ENCODE peak calls at places on chromosomes 2 and 18, in six cellular contexts. One of them, this sample, is unnamed.
A peak's percentile ranks its signal among the peaks of the same experiment; 100 is the strongest.

GRCh38 chr2:233498126-233498525 is 68.5 kb downstream of the USP40 start:
- DNase-seq in stomach: no peak
- DNase-seq in Peyer's patch: no peak
- DNase-seq in ovary: no peak
- DNase-seq in A549: no peak
- DNase-seq in adrenal gland: no peak
- DNase-seq in this sample: no peak

GRCh38 chr2:58878778-58879177 is 637.7 kb upstream of the FANCL start:
- DNase-seq in stomach: no peak
- DNase-seq in Peyer's patch: no peak
- DNase-seq in ovary: no peak
- DNase-seq in A549: no peak
- DNase-seq in adrenal gland: no peak
- DNase-seq in this sample: no peak

GRCh38 chr18:44973282-44973681 is 292.6 kb downstream of the SETBP1 start:
- DNase-seq in stomach: no peak
- DNase-seq in Peyer's patch: no peak
- DNase-seq in ovary: no peak
- DNase-seq in A549: no peak
- DNase-seq in adrenal gland: no peak
- DNase-seq in this sample: no peak

GRCh38 chr2:165886487-165887146 is 67.0 kb downstream of the TTC21B start:
- DNase-seq in stomach: no peak
- DNase-seq in Peyer's patch: no peak
- DNase-seq in ovary: no peak
- DNase-seq in A549: no peak
- DNase-seq in adrenal gland: no peak
- DNase-seq in this sample: no peak

GRCh38 chr2:171412571-171412970 is 21.2 kb downstream of the METTL8 start:
- DNase-seq in stomach: no peak
- DNase-seq in Peyer's patch: no peak
- DNase-seq in ovary: no peak
- DNase-seq in A549: no peak
- DNase-seq in adrenal gland: no peak
- DNase-seq in this sample: no peak

GRCh38 chr2:154067124-154067523 is 195.4 kb downstream of the GALNT13 start:
- DNase-seq in stomach: no peak
- DNase-seq in Peyer's patch: no peak
- DNase-seq in ovary: no peak
- DNase-seq in A549: no peak
- DNase-seq in adrenal gland: no peak
- DNase-seq in this sample: no peak

GRCh38 chr2:73903313-73903712 is 10.5 kb downstream of the ACTG2 start:
- DNase-seq in stomach: no peak
- DNase-seq in Peyer's patch: no peak
- DNase-seq in ovary: no peak
- DNase-seq in A549: no peak
- DNase-seq in adrenal gland: no peak
- DNase-seq in this sample: no peak

GRCh38 chr18:79863161-79863945 is 65.6 kb downstream of the KCNG2 start:
- DNase-seq in stomach: peak; percentile 24
- DNase-seq in Peyer's patch: peak; percentile 34
- DNase-seq in ovary: peak; percentile 28
- DNase-seq in A549: no peak
- DNase-seq in adrenal gland: no peak
- DNase-seq in this sample: no peak

GRCh38 chr2:219495531-219496122 is 3.1 kb upstream of the GMPPA start:
- DNase-seq in stomach: peak; percentile 62
- DNase-seq in Peyer's patch: no peak
- DNase-seq in ovary: no peak
- DNase-seq in A549: peak; percentile 82
- DNase-seq in adrenal gland: peak; percentile 57
- DNase-seq in this sample: no peak

GRCh38 chr2:72367530-72368225 is 220.0 kb upstream of the CYP26B1 start:
- DNase-seq in stomach: peak; percentile 74
- DNase-seq in Peyer's patch: no peak
- DNase-seq in ovary: no peak
- DNase-seq in A549: peak; percentile 51
- DNase-seq in adrenal gland: peak; percentile 71
- DNase-seq in this sample: no peak

GRCh38 chr2:237264480-237265219 is 149.3 kb downstream of the COL6A3 start:
- DNase-seq in stomach: no peak
- DNase-seq in Peyer's patch: no peak
- DNase-seq in ovary: no peak
- DNase-seq in A549: no peak
- DNase-seq in adrenal gland: no peak
- DNase-seq in this sample: no peak

GRCh38 chr2:195331124-195331523 is 325.9 kb upstream of the SLC39A10 start:
- DNase-seq in stomach: no peak
- DNase-seq in Peyer's patch: peak; percentile 54
- DNase-seq in ovary: no peak
- DNase-seq in A549: no peak
- DNase-seq in adrenal gland: no peak
- DNase-seq in this sample: no peak

GRCh38 chr18:596288-596881 is 403 bp upstream of the CLUL1 start:
- DNase-seq in stomach: no peak
- DNase-seq in Peyer's patch: peak; percentile 73
- DNase-seq in ovary: peak; percentile 53
- DNase-seq in A549: no peak
- DNase-seq in adrenal gland: no peak
- DNase-seq in this sample: no peak

GRCh38 chr2:172889287-172889686 is 153.6 kb downstream of the RAPGEF4 start:
- DNase-seq in stomach: no peak
- DNase-seq in Peyer's patch: no peak
- DNase-seq in ovary: no peak
- DNase-seq in A549: no peak
- DNase-seq in adrenal gland: no peak
- DNase-seq in this sample: no peak

GRCh38 chr2:202494300-202494699 is 118.2 kb downstream of the BMPR2 start:
- DNase-seq in stomach: no peak
- DNase-seq in Peyer's patch: no peak
- DNase-seq in ovary: no peak
- DNase-seq in A549: no peak
- DNase-seq in adrenal gland: no peak
- DNase-seq in this sample: no peak

GRCh38 chr2:85175369-85176299 is 42.4 kb downstream of the TCF7L1 start:
- DNase-seq in stomach: no peak
- DNase-seq in Peyer's patch: peak; percentile 28
- DNase-seq in ovary: no peak
- DNase-seq in A549: no peak
- DNase-seq in adrenal gland: no peak
- DNase-seq in this sample: no peak

GRCh38 chr18:72502671-72503431 is 41.3 kb downstream of the CBLN2 start:
- DNase-seq in stomach: no peak
- DNase-seq in Peyer's patch: peak; percentile 37
- DNase-seq in ovary: no peak
- DNase-seq in A549: no peak
- DNase-seq in adrenal gland: no peak
- DNase-seq in this sample: no peak

GRCh38 chr2:217650229-217650628 is 352.6 kb downstream of the TNS1 start:
- DNase-seq in stomach: no peak
- DNase-seq in Peyer's patch: no peak
- DNase-seq in ovary: no peak
- DNase-seq in A549: peak; percentile 5
- DNase-seq in adrenal gland: no peak
- DNase-seq in this sample: no peak

GRCh38 chr2:88329815-88330603 is 122.5 kb downstream of the FOXI3 start:
- DNase-seq in stomach: no peak
- DNase-seq in Peyer's patch: no peak
- DNase-seq in ovary: no peak
- DNase-seq in A549: no peak
- DNase-seq in adrenal gland: no peak
- DNase-seq in this sample: no peak

GRCh38 chr18:27198036-27198435 is 12.9 kb upstream of the CHST9 start:
- DNase-seq in stomach: no peak
- DNase-seq in Peyer's patch: no peak
- DNase-seq in ovary: no peak
- DNase-seq in A549: no peak
- DNase-seq in adrenal gland: no peak
- DNase-seq in this sample: no peak

GRCh38 chr2:231939022-231939421 is 12.8 kb upstream of the NPPC start:
- DNase-seq in stomach: no peak
- DNase-seq in Peyer's patch: no peak
- DNase-seq in ovary: no peak
- DNase-seq in A549: no peak
- DNase-seq in adrenal gland: no peak
- DNase-seq in this sample: no peak

DNA sequence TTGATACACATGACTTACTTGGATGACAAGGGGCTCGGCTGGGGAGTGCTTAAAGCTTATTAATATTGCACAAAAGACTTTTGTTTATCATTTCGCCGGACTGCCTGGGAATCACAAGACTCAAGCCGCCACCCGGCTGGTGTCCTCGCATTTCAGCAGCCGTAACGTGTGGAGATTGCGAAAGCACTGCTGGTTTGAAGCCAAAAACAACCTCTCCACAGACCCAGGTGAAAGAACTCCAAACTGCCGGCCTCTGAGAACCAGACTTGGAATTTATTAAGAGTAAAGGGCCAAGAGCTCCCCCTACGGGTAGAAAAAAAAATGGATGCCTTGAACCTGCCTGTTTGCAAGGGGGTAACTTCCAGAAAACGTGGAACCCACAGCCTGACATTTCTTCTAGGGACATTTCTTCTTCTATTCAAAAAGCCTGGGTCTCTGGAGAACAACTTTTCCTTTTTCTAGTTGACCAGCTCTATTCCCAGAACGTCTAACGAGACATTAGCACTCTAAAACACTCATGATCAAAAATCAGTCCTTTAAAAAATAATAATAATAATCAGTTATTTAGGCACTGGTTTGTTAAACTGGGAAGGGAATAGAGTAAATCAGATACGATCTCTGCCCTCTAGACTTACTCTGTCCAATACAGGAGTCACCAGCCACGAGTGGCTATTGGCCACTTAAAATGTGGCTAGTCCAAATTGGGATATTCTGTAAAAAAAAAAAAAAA is 216.3 kb downstream of the C1D start:
- DNase-seq in stomach: peak; percentile 90
- DNase-seq in Peyer's patch: peak; percentile 58
- DNase-seq in ovary: peak; percentile 90
- DNase-seq in A549: peak; percentile 73
- DNase-seq in adrenal gland: peak; percentile 89
- DNase-seq in this sample: no peak
- TF ChIP-seq POLR2A in stomach: no peak
- TF ChIP-seq POLR2A in Peyer's patch: no peak
- TF ChIP-seq POLR2A in ovary: no peak
- TF ChIP-seq POLR2A in A549: no peak
- TF ChIP-seq POLR2A in adrenal gland: no peak
- TF ChIP-seq POLR2A in this sample: no peak

DNA sequence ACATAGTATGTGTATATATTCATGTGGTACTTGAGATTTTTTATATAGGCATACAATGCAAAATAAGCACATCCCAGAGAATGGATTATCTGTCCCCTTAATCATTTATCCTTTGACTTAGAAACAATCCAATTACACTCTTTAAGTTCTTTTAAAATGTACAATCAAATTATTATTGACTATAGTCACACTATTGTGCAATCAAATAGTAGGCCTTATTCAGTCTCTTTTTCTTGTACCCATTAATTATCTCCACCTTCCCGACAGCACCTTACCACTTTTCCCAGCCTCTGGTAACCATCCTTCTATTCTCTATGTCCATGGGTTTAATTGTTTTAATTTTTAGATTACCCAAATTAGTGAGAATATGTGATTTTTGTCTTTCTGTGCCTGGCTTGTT is 914.1 kb downstream of the CCDC85A start:
- DNase-seq in stomach: no peak
- DNase-seq in Peyer's patch: no peak
- DNase-seq in ovary: no peak
- DNase-seq in A549: no peak
- DNase-seq in adrenal gland: no peak
- DNase-seq in this sample: no peak
- H3K9me3 ChIP-seq in stomach: no peaks in the 10 kb centered on the region
- H3K9me3 ChIP-seq in Peyer's patch: peaks cover 6% of the 10 kb centered on the region
- H3K9me3 ChIP-seq in ovary: no peaks in the 10 kb centered on the region
- H3K9me3 ChIP-seq in A549: peaks cover 7% of the 10 kb centered on the region
- H3K9me3 ChIP-seq in adrenal gland: peaks cover 8% of the 10 kb centered on the region
- H3K9me3 ChIP-seq in this sample: no peaks in the 10 kb centered on the region

GRCh38 chr18:57249109-57249508 is 102.2 kb downstream of the BOD1L2 start:
- DNase-seq in stomach: no peak
- DNase-seq in Peyer's patch: no peak
- DNase-seq in ovary: no peak
- DNase-seq in A549: no peak
- DNase-seq in adrenal gland: no peak
- DNase-seq in this sample: no peak

GRCh38 chr18:57251747-57252146 is 100.6 kb upstream of the ST8SIA3 start:
- DNase-seq in stomach: no peak
- DNase-seq in Peyer's patch: no peak
- DNase-seq in ovary: no peak
- DNase-seq in A549: no peak
- DNase-seq in adrenal gland: no peak
- DNase-seq in this sample: no peak

DNA sequence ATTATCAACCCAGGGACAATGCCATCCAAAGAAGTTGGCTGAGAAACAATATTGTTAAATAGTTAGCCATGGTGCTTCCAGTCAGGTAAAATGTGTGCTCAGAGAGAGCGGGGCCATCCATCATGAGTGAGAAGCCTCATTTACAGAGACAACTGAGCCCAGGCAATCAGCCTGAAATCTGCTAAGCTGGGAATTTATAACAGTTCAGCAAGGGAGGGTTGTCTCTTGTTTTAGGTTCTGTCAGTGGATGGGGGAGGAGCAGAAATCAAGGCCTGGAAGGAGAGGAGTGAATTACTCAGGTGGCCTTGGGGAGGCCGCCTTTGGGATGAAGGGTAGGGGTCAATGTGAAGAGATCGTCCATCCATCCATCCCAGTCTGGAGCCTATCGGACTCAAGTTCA is 102.5 kb upstream of the ST8SIA3 start:
- DNase-seq in stomach: no peak
- DNase-seq in Peyer's patch: no peak
- DNase-seq in ovary: no peak
- DNase-seq in A549: no peak
- DNase-seq in adrenal gland: no peak
- DNase-seq in this sample: no peak
- TF ChIP-seq CTCF in stomach: no peak
- TF ChIP-seq CTCF in Peyer's patch: no peak
- TF ChIP-seq CTCF in ovary: no peak
- TF ChIP-seq CTCF in A549: no peak
- TF ChIP-seq CTCF in adrenal gland: no peak
- TF ChIP-seq CTCF in this sample: no peak

DNA sequence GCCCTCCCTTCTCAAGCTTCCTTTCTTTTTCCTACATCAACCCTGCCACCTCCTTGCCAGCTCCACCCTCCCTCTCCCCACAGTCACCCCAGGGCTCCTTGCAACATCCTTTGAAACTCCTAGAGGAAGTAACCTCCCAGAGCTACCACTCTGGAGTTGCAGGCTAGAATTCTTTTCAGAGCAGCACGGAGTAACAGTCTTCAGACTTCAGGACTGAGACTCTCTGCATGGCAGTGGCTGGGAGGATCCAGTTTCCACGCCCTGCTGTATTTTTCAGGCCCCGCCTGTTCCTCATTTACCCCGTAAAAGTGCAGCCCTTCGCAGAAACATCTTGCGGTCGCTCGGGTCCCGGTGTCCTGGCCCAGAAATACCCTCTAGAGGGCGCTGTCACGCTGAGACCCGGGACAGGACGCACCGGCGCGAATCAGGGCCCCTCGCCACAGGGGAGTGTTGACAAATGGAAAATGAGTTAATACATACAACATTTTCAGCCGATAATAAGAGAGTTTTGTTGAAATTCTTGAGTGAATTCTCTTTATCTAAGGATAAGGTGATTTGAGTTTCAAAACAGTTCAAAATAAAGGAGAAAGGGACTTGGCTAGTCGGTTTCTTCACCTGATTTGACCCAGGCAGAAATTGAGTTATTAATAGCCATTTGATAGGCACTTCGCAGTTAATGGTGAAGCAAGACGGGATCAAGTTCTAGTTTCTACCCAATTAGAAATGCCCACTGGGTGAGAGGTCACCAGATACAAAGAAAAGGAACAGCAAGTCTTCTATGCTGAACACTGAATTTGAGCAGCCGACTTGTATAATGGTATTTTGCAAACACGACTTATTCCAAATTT is 18.5 kb upstream of the NTSR2 start:
- DNase-seq in stomach: peak; percentile 80
- DNase-seq in Peyer's patch: peak; percentile 75
- DNase-seq in ovary: peak; percentile 91
- DNase-seq in A549: peak; percentile 93
- DNase-seq in adrenal gland: peak; percentile 84
- DNase-seq in this sample: no peak
- TF ChIP-seq POLR2A in stomach: no peak
- TF ChIP-seq POLR2A in Peyer's patch: no peak
- TF ChIP-seq POLR2A in ovary: no peak
- TF ChIP-seq POLR2A in A549: no peak
- TF ChIP-seq POLR2A in adrenal gland: no peak
- TF ChIP-seq POLR2A in this sample: no peak